ENCODE peak calls at places on chromosomes 3 and 15, in six cellular contexts. E, Q, A, S, M and L are unnamed samples.

GRCh38 chr3:47318921-47319320 is 36.2 kb downstream of the KLHL18 start:
- DNase-seq in Q (no peak), S (no peak), E (peak), A (no peak), M (no peak), L (no peak)

GRCh38 chr3:45583021-45583851 is 11.3 kb upstream of the LIMD1 start:
- DNase-seq in S (no peak), M (peak), Q (peak), A (peak), E (no peak), L (no peak)

GRCh38 chr15:92451225-92451825 is 57.6 kb downstream of the ST8SIA2 start:
- DNase-seq in Q (no peak), E (peak), S (no peak), M (no peak), A (no peak), L (no peak)

GRCh38 chr15:50390549-50391264 is 33.5 kb upstream of the USP8 start:
- DNase-seq in E (no peak), M (no peak), Q (no peak), S (no peak), A (no peak), L (no peak)

GRCh38 chr3:191330309-191330712 is at the start of gene UTS2B:
- DNase-seq in E (peak), M (peak), A (peak), Q (no peak), S (peak), L (no peak)

GRCh38 chr3:988790-989189 is 104.0 kb upstream of the CNTN6 start:
- DNase-seq in M (no peak), Q (no peak), A (no peak), S (no peak), E (no peak), L (no peak)

GRCh38 chr15:40305281-40305680 is 2.5 kb downstream of the PLCB2 start:
- DNase-seq in A (no peak), S (no peak), M (no peak), Q (no peak), E (no peak), L (no peak)

GRCh38 chr3:24020036-24020691 is 75.1 kb downstream of the NR1D2 start:
- DNase-seq in A (no peak), E (no peak), S (no peak), M (no peak), Q (no peak), L (no peak)

GRCh38 chr15:41925209-41925608 is 31.4 kb upstream of the SPTBN5 start:
- DNase-seq in Q (no peak), A (no peak), S (no peak), M (no peak), E (no peak), L (no peak)

GRCh38 chr3:130250982-130251381 is 94.5 kb upstream of the COL6A5 start:
- DNase-seq in Q (no peak), A (no peak), E (no peak), S (no peak), M (no peak), L (no peak)

GRCh38 chr3:160668454-160668853 is 8.5 kb upstream of the ARL14 start:
- DNase-seq in Q (no peak), M (no peak), E (no peak), A (no peak), S (no peak), L (no peak)

GRCh38 chr3:108420926-108421325 is 89.5 kb downstream of the MYH15 start:
- DNase-seq in A (peak), S (no peak), Q (no peak), E (peak), M (no peak), L (no peak)

GRCh38 chr15:92384391-92384790 is 9.3 kb upstream of the ST8SIA2 start:
- DNase-seq in M (no peak), A (no peak), E (no peak), Q (no peak), S (no peak), L (no peak)

GRCh38 chr3:127792664-127793292 is 29.5 kb downstream of the MGLL start:
- DNase-seq in S (peak), Q (no peak), M (no peak), E (peak), A (peak), L (no peak)

GRCh38 chr3:156209631-156210336 is 89.4 kb downstream of the KCNAB1 start:
- DNase-seq in Q (no peak), M (no peak), A (no peak), E (no peak), S (no peak), L (no peak)

GRCh38 chr15:50307799-50308198 is 42.3 kb upstream of the HDC start:
- DNase-seq in Q (no peak), S (no peak), E (no peak), A (no peak), M (no peak), L (no peak)

GRCh38 chr3:17579289-17580031 is 163.0 kb downstream of the TBC1D5 start:
- DNase-seq in Q (no peak), A (peak), M (no peak), E (no peak), S (no peak), L (no peak)

GRCh38 chr15:69132935-69133861 is 27.2 kb upstream of the GLCE start:
- DNase-seq in S (no peak), Q (peak), E (peak), A (no peak), M (no peak), L (no peak)

GRCh38 chr15:42057744-42058646 is 36.4 kb downstream of the PLA2G4D start:
- DNase-seq in M (no peak), Q (no peak), E (peak), A (no peak), S (peak), L (no peak)

GRCh38 chr3:191094057-191094456 is 105.0 kb upstream of the OSTN start:
- DNase-seq in Q (no peak), E (peak), A (peak), S (no peak), M (no peak), L (no peak)

GRCh38 chr15:27686971-27687370 is 412.1 kb downstream of the OCA2 start:
- DNase-seq in E (no peak), S (no peak), M (no peak), A (no peak), Q (no peak), L (no peak)

GRCh38 chr3:73827658-73828313 is 203.0 kb upstream of the PDZRN3 start:
- DNase-seq in E (no peak), M (no peak), Q (no peak), S (no peak), A (peak), L (no peak)